ENCODE peak calls at places on chromosome 21, in nine cellular contexts. V, I, X, Y, H, K, P, G and U are unnamed samples.

GRCh38 chr21:45511661-45512431 is 30.4 kb downstream of the SLC19A1 start:
- DNase-seq in V (no peak), I (peak; percentile 26), X (no peak), Y (no peak), H (no peak), K (peak; percentile 77), P (no peak), G (peak; percentile 16), U (no peak)

GRCh38 chr21:44887126-44887806 is 13.8 kb upstream of the PTTG1IP start:
- DNase-seq in V (no peak), I (no peak), X (no peak), Y (no peak), H (no peak), K (no peak), P (no peak), G (no peak), U (no peak)

GRCh38 chr21:44353200-44353970 is at the start of gene TRPM2:
- DNase-seq in V (no peak), I (no peak), X (no peak), Y (no peak), H (no peak), K (peak; percentile 92), P (peak; percentile 93), G (no peak), U (no peak)

GRCh38 chr21:26966360-26966977 is 419 bp downstream of the ADAMTS5 start:
- DNase-seq in V (no peak), I (no peak), X (no peak), Y (no peak), H (no peak), K (no peak), P (no peak), G (no peak), U (no peak)

GRCh38 chr21:44969965-44970755 is 30.3 kb downstream of the SLX9 start:
- DNase-seq in V (no peak), I (no peak), X (no peak), Y (no peak), H (no peak), K (no peak), P (no peak), G (no peak), U (no peak)

GRCh38 chr21:31560479-31560878 is 99.0 kb upstream of the SOD1 start:
- DNase-seq in V (no peak), I (no peak), X (no peak), Y (no peak), H (no peak), K (no peak), P (no peak), G (no peak), U (no peak)

GRCh38 chr21:16004121-16004520 is 274.3 kb downstream of the USP25 start:
- DNase-seq in V (no peak), I (no peak), X (no peak), Y (no peak), H (no peak), K (no peak), P (no peak), G (no peak), U (no peak)

GRCh38 chr21:29378814-29379213 is 80.1 kb downstream of the BACH1 start:
- DNase-seq in V (no peak), I (no peak), X (no peak), Y (no peak), H (no peak), K (no peak), P (no peak), G (no peak), U (no peak)

GRCh38 chr21:24514081-24514733 is 1093.1 kb downstream of the MRPL39 start:
- DNase-seq in V (no peak), I (no peak), X (no peak), Y (no peak), H (no peak), K (no peak), P (peak; percentile 14), G (peak; percentile 32), U (no peak)